ENCODE peak calls at places on chromosomes 2 and 18, in four cellular contexts. H, G, L and Y are unnamed samples.

GRCh38 chr2:1973636-1974035 is 229.3 kb upstream of the PXDN start:
- DNase-seq in H (no peak), L (no peak), G (no peak), Y (no peak)

GRCh38 chr2:172672999-172673726 is 62.5 kb upstream of the RAPGEF4 start:
- DNase-seq in L (no peak), H (no peak), G (no peak), Y (no peak)

GRCh38 chr2:101125374-101125773 is 25.8 kb downstream of the TBC1D8 start:
- DNase-seq in G (no peak), L (peak), H (no peak), Y (no peak)

GRCh38 chr2:48469731-48470130 is 60.2 kb upstream of the STON1 start:
- DNase-seq in H (no peak), L (no peak), G (no peak), Y (no peak)

GRCh38 chr2:241755166-241755565 is 20.7 kb downstream of the D2HGDH start:
- DNase-seq in H (no peak), L (no peak), G (no peak), Y (no peak)

GRCh38 chr18:2459886-2460285 is 111.4 kb downstream of the METTL4 start:
- DNase-seq in G (no peak), L (no peak), H (no peak), Y (no peak)

GRCh38 chr2:5691659-5692529 is at the start of gene SOX11:
- DNase-seq in H (no peak), G (no peak), L (no peak), Y (peak)

GRCh38 chr2:197001921-197002320 is 75.4 kb upstream of the PGAP1 start:
- DNase-seq in L (no peak), H (no peak), G (no peak), Y (no peak)

GRCh38 chr2:100580474-100581264 is 17.9 kb downstream of the PDCL3 start:
- DNase-seq in L (no peak), G (no peak), H (peak), Y (no peak)

GRCh38 chr2:81495556-81495955 is 1191.0 kb upstream of the LRRTM1 start:
- DNase-seq in H (no peak), G (no peak), L (no peak), Y (no peak)

GRCh38 chr2:11832531-11832930 is 86.1 kb downstream of the LPIN1 start:
- DNase-seq in G (no peak), L (no peak), H (no peak), Y (no peak)

GRCh38 chr2:142825861-142826260 is 51.6 kb upstream of the KYNU start:
- DNase-seq in G (no peak), L (no peak), H (no peak), Y (no peak)

GRCh38 chr2:20596973-20597867 is 53.7 kb downstream of the HS1BP3 start:
- DNase-seq in L (peak), G (no peak), H (no peak), Y (no peak)

GRCh38 chr2:238504181-238504711 is 77.5 kb downstream of the ASB1 start:
- DNase-seq in G (no peak), L (no peak), H (no peak), Y (peak)

GRCh38 chr2:55419236-55419513 is 481 bp downstream of the CCDC88A start:
- DNase-seq in H (no peak), G (peak), L (no peak), Y (no peak)

GRCh38 chr2:208466133-208466919 is 59.7 kb downstream of the PTH2R start:
- DNase-seq in G (peak), L (peak), H (no peak), Y (peak)

DNA sequence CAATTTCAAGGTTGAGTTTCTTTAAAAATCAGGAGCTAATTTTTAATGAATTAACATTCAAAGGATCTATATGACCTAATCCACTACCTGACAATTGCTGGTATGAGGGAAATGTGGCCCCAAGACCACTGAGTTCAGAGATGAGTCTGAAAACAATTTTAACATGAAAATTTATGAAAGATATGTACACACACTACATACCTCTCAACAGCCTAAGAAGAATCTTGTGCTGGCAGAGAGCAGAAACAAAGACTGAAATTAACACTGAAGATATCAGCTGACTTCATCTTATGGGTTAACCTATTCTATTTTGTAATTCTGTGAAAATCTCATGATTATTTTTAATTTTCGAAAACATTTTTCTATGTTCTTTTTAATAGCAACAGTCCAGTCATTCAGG is 1.7 kb downstream of the FAP start:
- DNase-seq in G (no peak), H (no peak), L (no peak), Y (no peak)
- TF ChIP-seq CREB1 in G (no peak), H (no peak), L (no peak), Y (no peak)

GRCh38 chr18:9775172-9775571 is 67.1 kb downstream of the RAB31 start:
- DNase-seq in G (no peak), L (no peak), H (no peak), Y (no peak)
- TF ChIP-seq EZH2 in G (no peak), L (no peak), H (no peak), Y (no peak)

GRCh38 chr2:161586517-161587167 is 37.6 kb upstream of the SLC4A10 start:
- DNase-seq in L (peak), H (no peak), G (peak), Y (peak)
- TF ChIP-seq CTCF in L (peak), H (peak), G (peak), Y (peak)

DNA sequence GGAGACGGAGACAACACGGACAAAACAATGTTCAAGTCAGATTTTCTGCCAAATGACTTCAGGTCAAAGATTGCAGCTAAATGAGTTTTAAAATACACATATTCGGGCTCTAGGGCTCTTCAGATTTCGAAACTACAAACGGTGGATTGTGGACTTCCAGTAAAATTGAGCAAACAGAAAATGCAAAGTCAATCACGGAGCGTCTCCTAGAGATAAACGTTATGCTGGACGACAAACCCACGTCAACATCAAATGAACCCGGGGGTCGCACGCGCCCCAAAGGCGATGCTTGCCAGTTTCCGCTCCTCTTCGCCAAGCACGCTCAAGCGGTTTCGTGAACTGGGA is 486 bp downstream of the MRPS5 start:
- DNase-seq in L (peak), G (no peak), H (peak), Y (no peak)
- TF ChIP-seq CREB1 in L (no peak), G (no peak), H (no peak), Y (no peak)

DNA sequence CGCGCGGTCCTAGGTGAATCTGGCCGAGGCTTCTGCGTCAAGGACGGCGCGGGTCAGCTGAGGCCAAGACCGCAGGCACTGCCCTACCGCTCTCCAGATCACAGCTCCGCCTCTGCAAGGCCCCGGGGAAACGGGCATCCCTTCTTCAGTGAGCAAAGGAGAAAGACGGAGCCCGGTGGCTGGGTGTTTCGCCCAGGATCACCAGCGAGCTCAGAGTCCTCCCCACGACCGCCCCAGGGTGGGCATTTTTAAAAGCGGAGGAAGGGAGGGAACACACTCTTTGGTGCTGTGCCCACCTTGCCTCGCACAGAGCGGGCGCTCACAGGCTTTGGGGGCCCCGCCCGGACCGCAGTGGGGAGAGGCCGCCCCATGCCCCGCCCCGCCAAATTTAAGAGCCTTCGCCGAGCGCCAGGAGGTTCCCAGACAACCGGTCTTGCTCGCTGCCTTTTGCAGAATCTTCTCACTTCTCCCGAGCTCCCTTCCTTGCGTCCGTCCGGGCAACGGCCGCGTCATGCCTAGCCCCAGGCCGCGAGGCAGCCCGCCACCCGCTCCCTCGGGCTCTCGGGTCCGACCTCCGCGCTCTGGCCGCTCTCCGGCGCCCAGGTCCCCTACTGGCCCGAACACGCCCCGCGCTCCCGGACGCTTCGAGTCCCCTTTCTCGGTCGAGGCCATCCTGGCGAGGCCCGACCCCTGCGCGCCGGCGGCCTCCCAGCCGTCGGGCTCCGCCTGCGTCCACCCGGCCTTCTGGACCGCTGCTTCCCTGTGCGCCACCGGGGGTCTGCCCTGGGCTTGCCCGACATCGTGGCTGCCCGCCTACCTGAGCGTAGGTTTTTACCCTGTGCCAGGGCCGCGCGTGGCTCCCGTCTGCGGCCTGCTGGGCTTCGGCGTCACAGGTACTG is at the start of gene NOTO:
- DNase-seq in L (no peak), G (no peak), H (no peak), Y (peak)
- TF ChIP-seq EZH2 in L (no peak), G (no peak), H (no peak), Y (peak)